ENCODE peak calls at places on chromosomes 16 and 17, in seven cellular contexts. J is GM13977, A is tibial nerve, L is sigmoid colon, Q is B cell, Z is cardiac fibroblast, F is AG04450. D is an unnamed sample.

GRCh38 chr17:30203471-30203981 is 32.0 kb downstream of the SLC6A4 start:
- DNase-seq in J (no peak), A (no peak), L (no peak), Q (no peak), Z (no peak), F (no peak), D (no peak)

GRCh38 chr17:83195330-83196087 is 116.1 kb downstream of the METRNL start:
- DNase-seq in J (no peak), A (peak), L (peak), Q (no peak), Z (peak), F (no peak), D (peak)

GRCh38 chr17:41486809-41487530 is 2.7 kb downstream of the KRT36 start:
- DNase-seq in J (peak), A (no peak), L (no peak), Q (no peak), Z (no peak), F (no peak), D (no peak)

GRCh38 chr17:62098623-62099231 is 33.6 kb upstream of the MED13 start:
- DNase-seq in J (peak), A (no peak), L (no peak), Q (peak), Z (no peak), F (no peak), D (no peak)

GRCh38 chr17:6583411-6583810 is 27.1 kb upstream of the PITPNM3 start:
- DNase-seq in J (no peak), A (no peak), L (no peak), Q (no peak), Z (no peak), F (no peak), D (no peak)

GRCh38 chr17:74369221-74369620 is 1.9 kb downstream of the GPR142 start:
- DNase-seq in J (no peak), A (peak), L (no peak), Q (no peak), Z (no peak), F (no peak), D (peak)

GRCh38 chr16:86924537-86924936 is 346.2 kb downstream of the FOXL1 start:
- DNase-seq in J (no peak), A (no peak), L (no peak), Q (no peak), Z (peak), F (peak), D (peak)

GRCh38 chr16:47947741-47948140 is 208.1 kb downstream of the ABCC12 start:
- DNase-seq in J (no peak), A (no peak), L (no peak), Q (no peak), Z (no peak), F (no peak), D (no peak)

GRCh38 chr17:48391460-48391859 is 38.6 kb downstream of the SKAP1 start:
- DNase-seq in J (no peak), A (no peak), L (no peak), Q (no peak), Z (no peak), F (no peak), D (no peak)

GRCh38 chr17:50845260-50846147 is 10.1 kb downstream of the WFIKKN2 start:
- DNase-seq in J (no peak), A (no peak), L (peak), Q (no peak), Z (no peak), F (no peak), D (no peak)

GRCh38 chr16:15788846-15789239 is 68.0 kb downstream of the MYH11 start:
- DNase-seq in J (no peak), A (no peak), L (no peak), Q (no peak), Z (no peak), F (no peak), D (no peak)

GRCh38 chr16:66619036-66619435 is 14.5 kb downstream of the CMTM3 start:
- DNase-seq in J (no peak), A (no peak), L (no peak), Q (no peak), Z (peak), F (no peak), D (peak)

GRCh38 chr17:17205368-17206148 is 575 bp downstream of the PLD6 start:
- DNase-seq in J (peak), A (peak), L (peak), Q (peak), Z (peak), F (no peak), D (peak)

GRCh38 chr17:42273474-42274272 is 2.5 kb downstream of the STAT5B start:
- DNase-seq in J (no peak), A (no peak), L (no peak), Q (no peak), Z (no peak), F (no peak), D (no peak)

GRCh38 chr17:67157732-67158639 is 87.0 kb downstream of the HELZ start:
- DNase-seq in J (peak), A (no peak), L (no peak), Q (no peak), Z (peak), F (no peak), D (peak)

GRCh38 chr17:40540448-40540847 is 24.8 kb downstream of the CCR7 start:
- DNase-seq in J (no peak), A (no peak), L (peak), Q (no peak), Z (no peak), F (no peak), D (no peak)

GRCh38 chr17:77915594-77916021 is 42.9 kb upstream of the TNRC6C start:
- DNase-seq in J (no peak), A (no peak), L (peak), Q (no peak), Z (no peak), F (no peak), D (no peak)

GRCh38 chr17:16343569-16343968 is 9.7 kb downstream of the CENPV start:
- DNase-seq in J (no peak), A (no peak), L (peak), Q (no peak), Z (no peak), F (no peak), D (no peak)

GRCh38 chr16:88473666-88474534 is 20.8 kb downstream of the ZFPM1 start:
- DNase-seq in J (no peak), A (no peak), L (no peak), Q (no peak), Z (peak), F (peak), D (no peak)

GRCh38 chr17:34254146-34254545 is 939 bp upstream of the CCL2 start:
- DNase-seq in J (no peak), A (no peak), L (no peak), Q (no peak), Z (peak), F (peak), D (no peak)

GRCh38 chr16:50881331-50881830 is 139.5 kb downstream of the CYLD start:
- DNase-seq in J (no peak), A (no peak), L (no peak), Q (no peak), Z (no peak), F (no peak), D (no peak)

GRCh38 chr17:77424585-77425344 is 284.0 kb downstream of the SEC14L1 start:
- DNase-seq in J (no peak), A (peak), L (peak), Q (no peak), Z (peak), F (peak), D (peak)

GRCh38 chr16:79009911-79010310 is 590.6 kb downstream of the MAF start:
- DNase-seq in J (no peak), A (no peak), L (no peak), Q (no peak), Z (no peak), F (no peak), D (no peak)

GRCh38 chr16:79013930-79014329 is 586.6 kb downstream of the MAF start:
- DNase-seq in J (no peak), A (no peak), L (no peak), Q (no peak), Z (no peak), F (no peak), D (no peak)

GRCh38 chr16:79008869-79009179 is 591.7 kb downstream of the MAF start:
- DNase-seq in J (no peak), A (no peak), L (no peak), Q (no peak), Z (no peak), F (no peak), D (peak)

GRCh38 chr16:79011282-79011681 is 589.3 kb downstream of the MAF start:
- DNase-seq in J (no peak), A (no peak), L (no peak), Q (no peak), Z (no peak), F (no peak), D (no peak)

DNA sequence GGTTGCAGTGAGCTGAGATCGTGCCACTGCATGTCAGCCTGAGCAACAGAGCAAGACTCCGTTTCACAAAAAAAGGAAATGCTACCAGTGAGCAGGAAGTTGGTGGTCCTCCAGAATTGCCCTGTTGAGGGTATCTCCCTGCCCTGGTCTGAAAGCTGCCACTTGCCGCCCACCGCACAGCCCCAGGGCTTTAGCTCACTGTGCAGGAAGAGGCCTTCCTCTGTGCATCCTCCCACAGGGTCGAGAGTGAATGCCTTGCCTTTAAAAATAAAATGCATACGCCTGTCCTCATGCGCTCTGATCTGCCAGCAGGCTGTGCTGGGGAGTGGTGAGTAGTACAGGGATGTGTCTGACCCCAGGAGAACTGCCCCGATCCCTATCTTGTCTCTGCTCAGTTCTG is 587.5 kb downstream of the MAF start:
- DNase-seq in J (no peak), A (no peak), L (no peak), Q (peak), Z (no peak), F (no peak), D (no peak)
- TF ChIP-seq CTCF in J (no peak), A (no peak), L (no peak), Q (no peak), Z (no peak), F (no peak), D (no peak)

GRCh38 chr16:181668-182021 is 1.4 kb downstream of the HBQ1 start:
- DNase-seq in J (no peak), A (no peak), L (no peak), Q (no peak), Z (peak), F (no peak), D (no peak)
- TF ChIP-seq CTCF in J (no peak), A (peak), L (no peak), Q (peak), Z (no peak), F (no peak), D (no peak)

DNA sequence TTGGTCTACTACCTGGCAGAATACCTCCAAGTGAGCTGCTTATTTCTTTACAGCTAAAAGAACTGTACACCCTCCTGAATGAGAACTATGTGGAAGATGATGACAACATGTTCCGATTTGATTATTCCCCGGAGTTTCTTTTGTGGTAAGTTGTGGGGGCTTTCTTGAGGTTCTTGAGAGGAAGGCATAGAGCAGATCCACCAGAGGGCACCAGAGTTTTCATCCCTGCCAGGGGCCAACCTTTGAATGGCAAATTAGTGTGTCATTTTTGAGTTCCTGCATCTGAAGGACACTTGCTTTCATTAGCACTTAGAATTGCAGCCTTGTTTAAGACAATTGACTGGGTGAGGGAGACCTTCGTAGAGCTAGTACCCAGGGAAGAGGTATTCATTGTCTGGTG is 35.0 kb downstream of the NMT1 start:
- DNase-seq in J (no peak), A (no peak), L (no peak), Q (no peak), Z (peak), F (no peak), D (peak)
- TF ChIP-seq CTCF in J (peak), A (peak), L (no peak), Q (peak), Z (peak), F (peak), D (peak)

GRCh38 chr17:31560836-31561235 is 169.4 kb downstream of the RAB11FIP4 start:
- DNase-seq in J (no peak), A (no peak), L (no peak), Q (no peak), Z (no peak), F (no peak), D (no peak)
- TF ChIP-seq CTCF in J (no peak), A (no peak), L (no peak), Q (no peak), Z (no peak), F (no peak), D (no peak)

GRCh38 chr17:44223574-44224046 is 4.1 kb upstream of the UBTF start:
- DNase-seq in J (no peak), A (no peak), L (no peak), Q (no peak), Z (peak), F (no peak), D (peak)

GRCh38 chr17:44221072-44221861 is 1.8 kb upstream of the UBTF start:
- DNase-seq in J (peak), A (peak), L (peak), Q (peak), Z (peak), F (no peak), D (peak)

GRCh38 chr17:44221862-44222111 is 2.3 kb upstream of the UBTF start:
- DNase-seq in J (no peak), A (no peak), L (no peak), Q (no peak), Z (no peak), F (no peak), D (no peak)

GRCh38 chr17:44220211-44221071 is 966 bp upstream of the UBTF start:
- DNase-seq in J (peak), A (no peak), L (peak), Q (no peak), Z (peak), F (no peak), D (peak)

GRCh38 chr17:44222112-44222869 is 2.8 kb upstream of the UBTF start:
- DNase-seq in J (peak), A (peak), L (peak), Q (peak), Z (peak), F (no peak), D (peak)
- TF ChIP-seq CTCF in J (peak), A (peak), L (no peak), Q (no peak), Z (no peak), F (peak), D (no peak)

DNA sequence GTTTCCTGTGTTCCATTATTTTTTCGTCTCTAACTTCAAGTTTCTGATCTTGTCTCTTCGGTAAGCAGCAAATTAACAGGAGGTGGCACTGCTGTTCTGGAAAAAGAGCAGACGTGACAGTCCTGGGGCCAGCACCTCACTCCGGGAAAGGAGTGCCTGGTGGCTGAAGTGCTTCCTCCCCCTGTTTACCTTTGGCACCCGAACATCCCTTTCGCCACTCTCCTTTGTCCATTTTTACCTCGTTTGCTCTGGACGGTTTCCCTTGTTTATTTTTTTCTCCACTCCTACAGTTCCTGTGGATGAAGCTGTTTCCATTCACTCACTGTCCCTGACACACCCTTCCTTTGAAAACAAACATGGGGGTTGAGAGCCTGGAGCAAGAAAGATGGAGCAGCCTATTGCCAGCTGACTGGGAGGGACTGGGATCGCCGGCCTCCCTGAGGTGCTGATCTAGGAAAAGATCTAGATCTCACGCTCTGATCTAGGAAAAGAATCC is 12.6 kb downstream of the SAP30BP start:
- DNase-seq in J (no peak), A (peak), L (no peak), Q (no peak), Z (peak), F (no peak), D (peak)
- TF ChIP-seq CTCF in J (no peak), A (peak), L (peak), Q (no peak), Z (peak), F (no peak), D (peak)

GRCh38 chr16:22141746-22142145 is 20.6 kb upstream of the SDR42E2 start:
- DNase-seq in J (no peak), A (no peak), L (no peak), Q (no peak), Z (peak), F (no peak), D (peak)
- TF ChIP-seq CTCF in J (peak), A (no peak), L (no peak), Q (peak), Z (peak), F (peak), D (peak)

D was measured in MCF 10A.